ENCODE peak calls at places on chromosome 16, in seven cellular contexts. N, W, K, E, L, Z and D are unnamed samples.

GRCh38 chr16:78434401-78434800 is 334.9 kb downstream of the WWOX start:
- DNase-seq in N (no peak), W (no peak), K (no peak), E (no peak), L (no peak), Z (no peak), D (no peak)

GRCh38 chr16:87635541-87636049 is 33.3 kb downstream of the JPH3 start:
- DNase-seq in N (peak), W (no peak), K (peak), E (peak), L (peak), Z (peak), D (peak)

GRCh38 chr16:84323626-84324025 is 28.9 kb downstream of the WFDC1 start:
- DNase-seq in N (no peak), W (no peak), K (no peak), E (no peak), L (no peak), Z (no peak), D (no peak)

GRCh38 chr16:9364721-9365693 is 273.6 kb downstream of the HAPSTR1 start:
- DNase-seq in N (peak), W (peak), K (peak), E (no peak), L (no peak), Z (no peak), D (peak)

GRCh38 chr16:71526111-71526998 is at the start of gene CHST4:
- DNase-seq in N (peak), W (no peak), K (no peak), E (peak), L (peak), Z (peak), D (no peak)

GRCh38 chr16:188674-189073 is 8.4 kb downstream of the HBQ1 start:
- DNase-seq in N (no peak), W (no peak), K (no peak), E (no peak), L (peak), Z (no peak), D (no peak)

GRCh38 chr16:57863434-57864160 is 61.3 kb upstream of the KIFC3 start:
- DNase-seq in N (peak), W (peak), K (peak), E (peak), L (no peak), Z (peak), D (peak)

GRCh38 chr16:77223184-77223583 is 24.0 kb downstream of the SYCE1L start:
- DNase-seq in N (no peak), W (no peak), K (no peak), E (no peak), L (peak), Z (no peak), D (no peak)

DNA sequence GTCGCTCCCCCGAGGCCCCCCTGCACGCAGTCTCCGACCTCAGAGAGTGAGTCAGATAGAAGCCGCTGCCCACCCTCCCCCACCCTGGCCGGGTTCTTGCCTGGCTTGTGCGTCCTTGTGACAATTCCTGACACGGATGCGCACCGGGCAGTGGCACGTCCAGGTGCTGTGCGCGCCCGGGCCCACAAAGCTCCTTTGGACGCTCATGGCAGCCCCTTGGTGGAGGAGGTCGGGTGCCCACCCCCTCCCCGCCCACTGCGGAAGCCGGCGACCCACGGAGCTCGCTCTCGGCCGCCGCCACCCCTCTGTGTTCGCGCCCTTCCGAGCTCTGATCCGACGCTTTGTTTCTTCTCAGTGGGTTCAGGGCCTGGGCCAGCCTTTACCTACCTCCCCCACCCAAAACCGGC is 662 bp upstream of the TUBB3 start:
- DNase-seq in N (peak), W (peak), K (peak), E (peak), L (peak), Z (peak), D (peak)
- H3K27ac ChIP-seq in N (peak), W (peak), K (no peak), E (peak), L (peak), Z (peak), D (peak)

GRCh38 chr16:30124985-30125379 is 2.0 kb upstream of the MAPK3 start:
- DNase-seq in N (no peak), W (no peak), K (no peak), E (no peak), L (no peak), Z (no peak), D (no peak)
- H3K27ac ChIP-seq in N (no peak), W (peak), K (no peak), E (no peak), L (no peak), Z (no peak), D (no peak)

DNA sequence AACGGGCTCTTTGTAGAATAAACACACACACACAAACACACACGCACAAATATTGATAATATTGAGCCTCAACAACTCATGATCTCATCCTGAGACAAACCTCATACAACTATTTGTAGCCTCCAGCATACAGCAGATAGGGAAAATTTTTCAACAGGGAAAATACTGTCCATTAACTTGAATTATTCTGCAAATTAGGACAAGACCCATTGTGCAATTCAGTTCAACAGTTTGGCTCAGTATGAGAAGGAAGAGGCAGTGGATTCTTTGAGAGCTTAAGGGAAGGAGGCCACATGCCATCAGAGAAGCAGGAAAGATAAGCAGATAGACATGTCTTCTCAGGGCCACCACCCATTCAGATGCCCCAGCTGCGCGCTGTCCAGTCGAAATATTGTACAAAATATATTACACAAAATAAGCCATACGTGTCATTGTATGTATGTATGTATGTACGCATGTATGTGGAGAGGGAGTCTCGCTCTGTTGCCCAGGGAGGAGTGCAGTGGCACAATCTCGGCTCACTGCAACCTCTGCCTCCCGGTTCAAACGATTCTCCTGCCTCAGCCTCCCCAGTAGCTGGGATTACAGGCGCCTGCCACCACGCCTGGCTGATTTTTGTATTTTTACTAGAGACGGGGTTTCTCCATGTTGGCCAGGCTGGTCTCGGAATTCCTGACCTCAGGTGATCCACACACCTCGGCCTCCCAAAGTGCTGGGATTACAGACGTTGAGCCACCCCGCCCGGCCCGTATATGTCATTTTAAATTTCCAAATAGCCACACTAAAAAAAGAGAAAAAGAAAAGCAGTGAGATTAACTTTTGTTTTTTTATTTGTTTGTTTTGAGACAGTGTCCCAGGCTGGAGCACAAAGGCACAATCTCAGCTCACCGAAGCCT is 1.8 kb downstream of the ZC3H7A start:
- DNase-seq in N (no peak), W (no peak), K (peak), E (no peak), L (no peak), Z (no peak), D (no peak)
- H3K27ac ChIP-seq in N (peak), W (peak), K (peak), E (no peak), L (no peak), Z (peak), D (no peak)

DNA sequence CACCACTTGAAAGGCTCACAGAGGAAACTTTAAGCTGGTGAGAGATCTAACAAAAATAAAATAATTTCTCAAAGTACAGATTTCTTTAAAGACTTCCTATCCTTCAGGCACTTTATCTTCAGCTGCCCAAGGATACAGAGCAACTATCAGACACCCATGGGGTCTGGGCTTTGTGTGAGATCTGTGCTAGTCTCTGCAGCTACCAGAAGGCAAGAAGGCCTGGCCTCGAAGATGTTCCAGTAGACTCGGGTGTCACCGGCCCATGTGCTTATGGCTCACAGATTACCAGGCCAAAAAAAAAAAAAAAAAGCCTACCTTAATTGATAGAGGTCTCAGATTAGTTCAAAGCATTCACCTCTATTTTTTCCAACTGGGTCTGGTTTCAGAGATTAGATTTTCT is 207.6 kb upstream of the FOXF1 start:
- DNase-seq in N (no peak), W (no peak), K (no peak), E (no peak), L (no peak), Z (no peak), D (no peak)
- H3K27ac ChIP-seq in N (no peak), W (no peak), K (no peak), E (no peak), L (no peak), Z (no peak), D (no peak)

GRCh38 chr16:2770057-2770780 is 6.9 kb downstream of the ELOB start:
- DNase-seq in N (no peak), W (no peak), K (no peak), E (no peak), L (no peak), Z (no peak), D (no peak)

GRCh38 chr16:2769675-2770056 is 7.4 kb downstream of the ELOB start:
- DNase-seq in N (no peak), W (no peak), K (peak), E (no peak), L (no peak), Z (no peak), D (no peak)

GRCh38 chr16:2771496-2772402 is 5.3 kb downstream of the ELOB start:
- DNase-seq in N (no peak), W (no peak), K (no peak), E (no peak), L (no peak), Z (no peak), D (no peak)

GRCh38 chr16:2769100-2769529 is 8.0 kb downstream of the ELOB start:
- DNase-seq in N (no peak), W (no peak), K (no peak), E (no peak), L (no peak), Z (no peak), D (no peak)

DNA sequence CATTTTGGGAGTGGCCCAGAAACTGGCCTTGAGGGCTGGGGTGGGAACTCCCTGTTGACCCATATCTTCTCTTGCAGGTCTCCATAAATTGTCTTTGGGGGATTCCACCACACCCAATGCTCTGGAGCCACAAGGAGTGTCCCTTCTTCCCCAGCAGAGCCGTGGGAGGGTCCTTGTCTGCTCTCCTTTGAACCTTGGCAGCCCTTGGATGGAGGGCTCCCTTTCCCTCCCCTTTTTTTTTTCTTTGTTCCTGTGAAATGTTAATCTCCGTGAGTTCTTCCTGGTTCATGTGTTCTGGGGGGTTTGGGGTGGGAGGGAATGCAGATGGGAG is 6.3 kb downstream of the ELOB start:
- DNase-seq in N (no peak), W (no peak), K (no peak), E (no peak), L (no peak), Z (no peak), D (no peak)
- H3K27ac ChIP-seq in N (no peak), W (no peak), K (peak), E (no peak), L (no peak), Z (no peak), D (no peak)

GRCh38 chr16:16021988-16022682 is 72.7 kb downstream of the ABCC1 start:
- DNase-seq in N (peak), W (peak), K (peak), E (peak), L (peak), Z (peak), D (peak)
- H3K27ac ChIP-seq in N (peak), W (peak), K (no peak), E (peak), L (peak), Z (peak), D (no peak)

GRCh38 chr16:22235839-22236745 is 30.0 kb downstream of the EEF2K start:
- DNase-seq in N (no peak), W (no peak), K (peak), E (no peak), L (no peak), Z (no peak), D (no peak)
- H3K27ac ChIP-seq in N (peak), W (peak), K (no peak), E (no peak), L (no peak), Z (no peak), D (no peak)

DNA sequence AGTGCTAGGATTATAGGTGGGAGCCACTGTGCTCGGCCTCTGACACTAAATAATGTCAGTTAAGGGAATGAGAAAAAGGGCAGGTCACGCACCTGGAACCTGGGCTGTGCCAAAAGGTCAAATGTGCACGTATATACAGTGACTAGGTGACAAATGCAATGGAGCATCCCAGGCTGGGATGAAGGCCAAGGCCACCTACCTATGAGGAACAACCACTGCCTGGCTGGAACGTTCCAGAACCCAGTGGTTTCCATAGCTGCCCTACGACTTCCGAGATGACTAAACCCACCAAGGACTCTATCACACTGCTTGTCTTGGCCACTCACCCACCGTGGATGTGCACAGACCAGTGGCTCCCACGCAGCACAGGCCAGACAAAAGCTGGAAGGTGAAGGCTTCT is 16.1 kb downstream of the ZNF500 start:
- DNase-seq in N (no peak), W (no peak), K (no peak), E (no peak), L (no peak), Z (no peak), D (no peak)
- H3K27ac ChIP-seq in N (no peak), W (no peak), K (no peak), E (no peak), L (no peak), Z (no peak), D (no peak)

GRCh38 chr16:13852827-13853226 is 67.1 kb upstream of the ERCC4 start:
- DNase-seq in N (no peak), W (no peak), K (no peak), E (no peak), L (no peak), Z (no peak), D (no peak)
- H3K27ac ChIP-seq in N (no peak), W (no peak), K (no peak), E (no peak), L (no peak), Z (no peak), D (no peak)